ENCODE peak calls at places on chromosomes 4 and X, in seven cellular contexts. X is Karpas-422, G is GM12865, I is A549, E is psoas muscle, Q is heart left ventricle, S is astrocyte of the spinal cord. N is an unnamed sample.

GRCh38 chr4:139918994-139919393 is 235.0 kb downstream of the MAML3 start:
- DNase-seq in X (no peak), G (no peak), I (no peak), E (no peak), Q (no peak), S (no peak), N (no peak)

GRCh38 chrX:103215037-103215767 is at the start of gene BEX4:
- DNase-seq in X (no peak), G (peak; percentile 68), I (peak; percentile 44), E (peak; percentile 85), Q (peak; percentile 83), S (peak; percentile 61), N (peak; percentile 45)

GRCh38 chr4:5050520-5050955 is 742 bp upstream of the STK32B start:
- DNase-seq in X (peak; percentile 69), G (peak; percentile 56), I (peak; percentile 83), E (peak; percentile 76), Q (peak; percentile 62), S (peak; percentile 76), N (no peak)

GRCh38 chr4:54016504-54016903 is 47.9 kb downstream of the CHIC2 start:
- DNase-seq in X (peak; percentile 93), G (no peak), I (no peak), E (no peak), Q (no peak), S (no peak), N (no peak)

GRCh38 chr4:139265654-139266053 is 14.4 kb downstream of the MGARP start:
- DNase-seq in X (no peak), G (no peak), I (no peak), E (no peak), Q (no peak), S (no peak), N (no peak)

GRCh38 chrX:104566921-104567501 is 1.0 kb downstream of the IL1RAPL2 start:
- DNase-seq in X (no peak), G (no peak), I (no peak), E (peak; percentile 44), Q (no peak), S (no peak), N (no peak)

GRCh38 chrX:10534611-10535010 is 85.8 kb downstream of the MID1 start:
- DNase-seq in X (no peak), G (no peak), I (no peak), E (no peak), Q (no peak), S (no peak), N (no peak)

GRCh38 chr4:3460926-3461325 is 2.2 kb upstream of the DOK7 start:
- DNase-seq in X (no peak), G (no peak), I (no peak), E (peak; percentile 56), Q (no peak), S (no peak), N (no peak)

GRCh38 chr4:76803522-76803921 is 94.4 kb downstream of the SOWAHB start:
- DNase-seq in X (no peak), G (peak; percentile 50), I (peak; percentile 24), E (no peak), Q (no peak), S (peak; percentile 97), N (no peak)

GRCh38 chrX:151789179-151789800 is 54.7 kb downstream of the CNGA2 start:
- DNase-seq in X (no peak), G (no peak), I (peak; percentile 45), E (peak; percentile 77), Q (peak; percentile 31), S (peak; percentile 88), N (no peak)

GRCh38 chrX:16664626-16665025 is 14.7 kb downstream of the S100G start:
- DNase-seq in X (no peak), G (no peak), I (no peak), E (no peak), Q (no peak), S (no peak), N (no peak)

GRCh38 chrX:138925330-138925729 is 213.8 kb upstream of the FGF13 start:
- DNase-seq in X (no peak), G (no peak), I (peak; percentile 44), E (peak; percentile 49), Q (no peak), S (peak; percentile 79), N (no peak)

GRCh38 chrX:120575379-120576114 is 14.8 kb upstream of the CUL4B start:
- DNase-seq in X (no peak), G (no peak), I (peak; percentile 4), E (no peak), Q (no peak), S (no peak), N (no peak)

GRCh38 chr4:183362036-183362435 is 39.8 kb upstream of the CLDN24 start:
- DNase-seq in X (no peak), G (no peak), I (no peak), E (no peak), Q (no peak), S (no peak), N (no peak)

GRCh38 chr4:118586357-118586790 is 98.8 kb upstream of the METTL14 start:
- DNase-seq in X (no peak), G (no peak), I (no peak), E (peak; percentile 59), Q (peak; percentile 36), S (no peak), N (no peak)

GRCh38 chrX:109672239-109672638 is 47.3 kb upstream of the KCNE5 start:
- DNase-seq in X (no peak), G (no peak), I (no peak), E (no peak), Q (no peak), S (no peak), N (no peak)

GRCh38 chrX:24148535-24149345 is 789 bp upstream of the ZFX start:
- DNase-seq in X (peak; percentile 70), G (no peak), I (peak; percentile 63), E (no peak), Q (peak; percentile 16), S (peak; percentile 48), N (no peak)

GRCh38 chr4:2408976-2409375 is 9.5 kb downstream of the ZFYVE28 start:
- DNase-seq in X (no peak), G (no peak), I (no peak), E (no peak), Q (no peak), S (no peak), N (no peak)

GRCh38 chr4:2407991-2408342 is 10.5 kb downstream of the ZFYVE28 start:
- DNase-seq in X (no peak), G (no peak), I (no peak), E (no peak), Q (no peak), S (no peak), N (no peak)

GRCh38 chr4:2406406-2406805 is 12.0 kb downstream of the ZFYVE28 start:
- DNase-seq in X (no peak), G (no peak), I (no peak), E (no peak), Q (no peak), S (no peak), N (no peak)

GRCh38 chr4:2408401-2408958 is 10.0 kb downstream of the ZFYVE28 start:
- DNase-seq in X (peak; percentile 84), G (peak; percentile 37), I (peak; percentile 40), E (no peak), Q (no peak), S (no peak), N (no peak)

DNA sequence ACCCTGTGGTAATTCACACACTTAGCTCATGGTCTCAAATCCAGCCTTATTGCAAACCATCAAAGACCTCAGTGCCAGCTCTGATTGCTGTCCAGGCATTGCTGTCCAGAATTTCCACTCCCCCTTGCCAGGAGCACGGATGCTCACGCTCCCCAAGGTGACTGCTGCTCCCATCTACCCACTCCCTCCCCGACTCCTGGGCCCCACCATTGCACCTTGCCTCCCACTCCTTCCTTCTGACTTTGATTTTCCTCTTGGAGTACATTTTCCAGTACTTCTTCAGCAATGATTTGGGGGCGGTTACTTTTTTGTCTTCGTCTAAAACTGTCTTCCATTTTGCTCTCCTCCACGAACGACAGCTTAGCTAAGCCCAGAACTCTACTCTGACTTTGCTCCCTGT is 11.5 kb downstream of the ZFYVE28 start:
- DNase-seq in X (no peak), G (no peak), I (no peak), E (no peak), Q (no peak), S (no peak), N (no peak)
- H3K4me3 ChIP-seq in X (no peak overlapping the region), G (no peak overlapping the region), I (no peak overlapping the region), E (no peak overlapping the region), Q (no peak overlapping the region), S (no peak overlapping the region), N (no peak overlapping the region)

DNA sequence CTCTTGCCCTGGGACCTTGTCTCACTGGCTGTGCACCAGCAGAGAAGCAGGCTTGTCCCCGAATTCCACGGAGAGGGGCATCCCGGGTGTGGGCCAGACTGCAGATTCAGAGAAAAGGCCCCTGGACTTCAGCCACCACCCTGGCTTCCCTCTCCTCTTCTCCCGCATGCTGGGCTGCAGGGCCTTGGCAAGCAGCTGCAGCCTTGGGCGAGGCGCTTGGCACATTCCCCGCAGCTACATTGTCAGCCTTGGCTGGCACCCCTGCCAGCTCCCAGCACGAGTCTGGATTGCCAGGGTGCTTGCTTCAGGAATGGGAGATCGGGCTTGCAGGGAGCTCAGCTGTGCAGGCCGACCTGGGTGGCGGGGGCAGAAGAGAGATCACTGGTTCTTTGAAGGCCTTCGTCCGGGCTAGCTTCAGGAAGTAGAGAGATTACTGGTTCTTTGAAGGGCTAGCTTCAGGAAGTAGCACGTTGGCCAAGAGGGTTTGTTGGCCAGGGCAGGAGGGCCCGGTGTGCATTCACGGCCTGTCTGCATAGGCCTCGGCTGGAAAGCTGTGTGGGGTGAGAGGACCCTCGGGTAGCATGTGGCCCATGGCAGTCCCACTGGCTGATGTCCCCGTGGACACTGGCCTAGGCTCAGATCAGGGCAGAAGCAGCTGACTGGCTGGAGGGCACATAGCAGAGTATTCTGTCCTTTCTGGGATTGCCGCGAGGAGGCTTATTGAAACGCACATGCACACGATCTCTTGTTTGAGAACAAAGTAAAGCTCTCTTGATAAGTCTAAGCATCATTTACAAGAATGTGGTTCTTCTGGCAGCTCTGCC is 2.7 kb downstream of the ABCD1 start:
- DNase-seq in X (no peak), G (peak; percentile 18), I (no peak), E (peak; percentile 87), Q (peak; percentile 62), S (peak; percentile 9), N (no peak)
- H3K4me3 ChIP-seq in X (peak overlapping the region; percentile 23), G (peak overlapping the region; percentile 26), I (no peak overlapping the region), E (peak overlapping the region; percentile 64), Q (peak overlapping the region; percentile 25), S (peak overlapping the region; percentile 17), N (no peak overlapping the region)

DNA sequence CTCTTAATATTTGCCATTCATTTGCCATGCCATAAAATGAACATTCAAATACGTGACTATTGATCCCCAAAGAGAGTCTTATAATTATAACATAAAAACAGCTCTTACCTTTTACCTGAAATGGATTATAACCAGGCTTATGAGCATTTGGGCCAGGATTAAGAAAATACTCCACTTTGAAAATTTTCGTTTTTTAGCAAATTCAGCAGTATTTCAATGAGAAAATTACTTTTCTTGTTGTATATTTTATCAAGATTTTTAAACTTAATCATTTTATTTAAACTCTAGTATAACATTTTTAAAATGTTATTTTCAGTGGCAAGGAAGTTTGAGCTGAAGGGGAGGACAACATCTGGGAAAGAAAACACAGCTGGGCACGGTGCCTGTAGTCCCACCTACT is 59.0 kb upstream of the RAPGEF2 start:
- DNase-seq in X (no peak), G (no peak), I (no peak), E (no peak), Q (no peak), S (no peak), N (no peak)
- H3K4me3 ChIP-seq in X (no peak overlapping the region), G (no peak overlapping the region), I (no peak overlapping the region), E (no peak overlapping the region), Q (no peak overlapping the region), S (no peak overlapping the region), N (no peak overlapping the region)

GRCh38 chr4:153465922-153466636 is at the start of gene TMEM131L:
- DNase-seq in X (peak; percentile 93), G (peak; percentile 86), I (peak; percentile 60), E (peak; percentile 85), Q (peak; percentile 73), S (peak; percentile 68), N (peak; percentile 50)
- H3K4me3 ChIP-seq in X (peak within 1 kb of the TSS; percentile 77), G (peak within 1 kb of the TSS; percentile 86), I (peak within 1 kb of the TSS; percentile 71), E (peak within 1 kb of the TSS; percentile 96), Q (peak within 1 kb of the TSS; percentile 86), S (peak within 1 kb of the TSS; percentile 70), N (peak within 1 kb of the TSS; percentile 87)